ENCODE peak calls at places on chromosomes 5 and 9, in nine cellular contexts. Q is hypothalamus; U is GM12891; B is NCI-H146; P is heart left ventricle; V is choroid plexus epithelial cell; H is CD8-positive, alpha-beta memory T cell; G is HT1080; A is stimulated activated CD8-positive, alpha-beta memory T cell treated with anti-CD3 and anti-CD28 coated beads, Interleukin-7, amount 100 ng/mL, for 24 hours. Y is an unnamed sample.

GRCh38 chr9:124457887-124458431 is 7.7 kb downstream of the ADGRD2 start:
- DNase-seq in P (no peak), U (no peak), H (peak; percentile 41), V (no peak), A (no peak), B (no peak), Q (no peak), G (no peak), Y (no peak)

GRCh38 chr9:101121836-101122399 is 93.4 kb downstream of the PLPPR1 start:
- DNase-seq in B (no peak), G (no peak), A (no peak), P (no peak), H (no peak), Q (no peak), V (no peak), U (no peak), Y (no peak)

GRCh38 chr9:134619456-134619982 is 22.1 kb upstream of the COL5A1 start:
- DNase-seq in G (no peak), Q (no peak), P (peak; percentile 26), V (no peak), U (no peak), A (no peak), H (no peak), B (no peak), Y (no peak)

GRCh38 chr5:35415305-35415704 is 185.0 kb upstream of the PRLR start:
- DNase-seq in A (no peak), B (no peak), V (no peak), G (no peak), Q (no peak), H (no peak), P (no peak), U (no peak), Y (no peak)

GRCh38 chr5:52502591-52502990 is 285.1 kb upstream of the ITGA1 start:
- DNase-seq in P (no peak), U (no peak), G (no peak), B (peak; percentile 95), H (no peak), V (no peak), Q (no peak), A (no peak), Y (peak; percentile 63)

GRCh38 chr5:52893863-52894262 is 95.3 kb upstream of the ITGA2 start:
- DNase-seq in U (no peak), V (no peak), H (no peak), B (no peak), A (no peak), P (no peak), Q (no peak), G (no peak), Y (no peak)

GRCh38 chr9:91275641-91276040 is 86.1 kb downstream of the AUH start:
- DNase-seq in Q (no peak), V (no peak), H (no peak), B (no peak), A (no peak), P (no peak), U (no peak), G (no peak), Y (peak; percentile 15)

GRCh38 chr9:114694146-114694545 is 12.2 kb upstream of the TEX48 start:
- DNase-seq in U (no peak), A (no peak), V (no peak), Q (no peak), G (peak; percentile 42), H (no peak), B (no peak), P (no peak), Y (no peak)

GRCh38 chr5:83097582-83098265 is 20.4 kb downstream of the XRCC4 start:
- DNase-seq in U (no peak), Q (no peak), B (no peak), V (peak; percentile 68), A (no peak), G (peak; percentile 48), P (no peak), H (no peak), Y (no peak)

GRCh38 chr9:35164711-35165110 is 2.9 kb downstream of the UNC13B start:
- DNase-seq in P (no peak), U (no peak), H (no peak), A (no peak), Q (no peak), G (peak; percentile 70), V (peak; percentile 70), B (no peak), Y (no peak)

GRCh38 chr9:89593776-89594427 is 10.9 kb upstream of the GADD45G start:
- DNase-seq in P (no peak), U (peak; percentile 53), G (peak; percentile 11), B (peak; percentile 66), V (peak; percentile 69), H (peak; percentile 68), A (no peak), Q (peak; percentile 20), Y (peak; percentile 56)

GRCh38 chr5:111587728-111588127 is 75.4 kb upstream of the STARD4 start:
- DNase-seq in V (no peak), B (no peak), P (no peak), U (no peak), H (no peak), G (no peak), Q (no peak), A (no peak), Y (no peak)

GRCh38 chr9:116543731-116544400 is 143.2 kb upstream of the TRIM32 start:
- DNase-seq in A (no peak), G (peak; percentile 31), U (no peak), B (no peak), P (peak; percentile 46), Q (no peak), V (peak; percentile 84), H (no peak), Y (no peak)

GRCh38 chr5:118863345-118863744 is 125.0 kb downstream of the DTWD2 start:
- DNase-seq in Q (no peak), G (peak; percentile 67), B (no peak), A (no peak), U (no peak), V (no peak), H (no peak), P (no peak), Y (no peak)

GRCh38 chr5:139820130-139820529 is 24.5 kb downstream of the PSD2 start:
- DNase-seq in B (no peak), V (no peak), U (no peak), P (no peak), Q (no peak), G (no peak), A (no peak), H (no peak), Y (no peak)

GRCh38 chr5:79329453-79329852 is 93.5 kb downstream of the JMY start:
- DNase-seq in H (no peak), A (no peak), G (no peak), B (no peak), Q (no peak), V (no peak), P (no peak), U (no peak), Y (no peak)

GRCh38 chr5:147464211-147464610 is 45.7 kb downstream of the DPYSL3 start:
- DNase-seq in Q (no peak), P (no peak), B (peak; percentile 61), H (no peak), U (no peak), G (no peak), V (peak; percentile 83), A (no peak), Y (no peak)

GRCh38 chr9:95078934-95079333 is 238.6 kb downstream of the FANCC start:
- DNase-seq in P (no peak), B (no peak), H (no peak), V (no peak), Q (no peak), A (no peak), G (no peak), U (no peak), Y (no peak)

GRCh38 chr5:134432677-134433359 is 21.1 kb upstream of the CDKN2AIPNL start:
- DNase-seq in Q (no peak), U (no peak), A (no peak), B (no peak), G (peak; percentile 66), P (no peak), H (no peak), V (peak; percentile 49), Y (no peak)